ENCODE peak calls at places on chromosome 11, in four cellular contexts. Z is A549, D is bronchial epithelial cell, X is upper lobe of right lung. O is an unnamed sample.

GRCh38 chr11:65352783-65353182 is 1.8 kb upstream of the TIGD3 start:
- DNase-seq in Z (no peak), D (no peak), X (no peak), O (no peak)

GRCh38 chr11:64303109-64304031 is 2.0 kb upstream of the ESRRA start:
- DNase-seq in Z (no peak), D (no peak), X (no peak), O (no peak)

GRCh38 chr11:37560346-37560745 is 962.3 kb upstream of the RAG2 start:
- DNase-seq in Z (no peak), D (peak), X (no peak), O (no peak)

GRCh38 chr11:111718436-111719325 is 47.5 kb downstream of the PPP2R1B start:
- DNase-seq in Z (peak), D (peak), X (no peak), O (no peak)

GRCh38 chr11:119319702-119320592 is 3.0 kb upstream of the MCAM start:
- DNase-seq in Z (no peak), D (no peak), X (no peak), O (no peak)

GRCh38 chr11:120952503-120953229 is 71.2 kb upstream of the TBCEL start:
- DNase-seq in Z (peak), D (peak), X (peak), O (peak)

GRCh38 chr11:30291331-30291730 is 31.6 kb upstream of the ARL14EP start:
- DNase-seq in Z (no peak), D (no peak), X (no peak), O (no peak)

GRCh38 chr11:65112551-65113360 is 1.1 kb downstream of the TM7SF2 start:
- DNase-seq in Z (peak), D (no peak), X (peak), O (peak)

GRCh38 chr11:102727890-102728289 is 3.1 kb upstream of the MMP8 start:
- DNase-seq in Z (no peak), D (peak), X (no peak), O (no peak)

GRCh38 chr11:83464181-83464580 is 178.0 kb upstream of the CCDC90B start:
- DNase-seq in Z (no peak), D (no peak), X (no peak), O (no peak)

GRCh38 chr11:75454987-75455386 is 22.0 kb upstream of the KLHL35 start:
- DNase-seq in Z (no peak), D (no peak), X (no peak), O (peak)

GRCh38 chr11:95222817-95223216 is 8.2 kb downstream of the SESN3 start:
- DNase-seq in Z (no peak), D (no peak), X (no peak), O (no peak)

GRCh38 chr11:8384199-8384821 is 120.6 kb upstream of the LMO1 start:
- DNase-seq in Z (peak), D (peak), X (peak), O (peak)

GRCh38 chr11:74506823-74507222 is 13.3 kb upstream of the LIPT2 start:
- DNase-seq in Z (no peak), D (no peak), X (no peak), O (no peak)

GRCh38 chr11:10503217-10503616 is 37.8 kb downstream of the RNF141 start:
- DNase-seq in Z (no peak), D (no peak), X (no peak), O (no peak)

GRCh38 chr11:22734628-22735345 is 68.4 kb downstream of the GAS2 start:
- DNase-seq in Z (no peak), D (peak), X (no peak), O (no peak)

GRCh38 chr11:116853461-116854073 is 16.1 kb upstream of the APOA1 start:
- DNase-seq in Z (no peak), D (peak), X (no peak), O (no peak)

GRCh38 chr11:115606223-115607220 is 102.3 kb upstream of the CADM1 start:
- DNase-seq in Z (no peak), D (no peak), X (no peak), O (no peak)

GRCh38 chr11:1402776-1403620 is 13.3 kb downstream of the BRSK2 start:
- DNase-seq in Z (no peak), D (no peak), X (no peak), O (no peak)

GRCh38 chr11:27886765-27887328 is 186.6 kb upstream of the BDNF start:
- DNase-seq in Z (no peak), D (peak), X (no peak), O (no peak)

GRCh38 chr11:10742460-10743208 is 8.4 kb upstream of the CTR9 start:
- DNase-seq in Z (no peak), D (peak), X (no peak), O (no peak)

GRCh38 chr11:126410649-126411048 is 55.2 kb downstream of the ST3GAL4 start:
- DNase-seq in Z (no peak), D (no peak), X (no peak), O (no peak)

GRCh38 chr11:108620958-108621772 is 27.6 kb upstream of the EXPH5 start:
- DNase-seq in Z (peak), D (peak), X (no peak), O (no peak)

GRCh38 chr11:83241291-83241946 is 44.7 kb downstream of the CCDC90B start:
- DNase-seq in Z (peak), D (peak), X (no peak), O (no peak)

GRCh38 chr11:125773516-125773915 is 5.1 kb downstream of the PATE2 start:
- DNase-seq in Z (no peak), D (no peak), X (no peak), O (no peak)

GRCh38 chr11:12818333-12819015 is 144.3 kb downstream of the TEAD1 start:
- DNase-seq in Z (no peak), D (peak), X (no peak), O (no peak)

GRCh38 chr11:64438986-64439771 is 80.2 kb downstream of the RPS6KA4 start:
- DNase-seq in Z (no peak), D (peak), X (peak), O (no peak)

GRCh38 chr11:57361926-57362325 is 19.0 kb downstream of the PRG3 start:
- DNase-seq in Z (no peak), D (no peak), X (no peak), O (no peak)

GRCh38 chr11:32510039-32510438 is 73.6 kb upstream of the EIF3M start:
- DNase-seq in Z (no peak), D (no peak), X (no peak), O (no peak)

GRCh38 chr11:10612217-10612862 is 43.9 kb upstream of the LYVE1 start:
- DNase-seq in Z (no peak), D (no peak), X (no peak), O (no peak)

GRCh38 chr11:35083181-35084061 is 55.5 kb upstream of the CD44 start:
- DNase-seq in Z (peak), D (peak), X (peak), O (peak)

GRCh38 chr11:67033661-67034166 is 10.8 kb downstream of the SYT12 start:
- DNase-seq in Z (no peak), D (peak), X (no peak), O (no peak)

GRCh38 chr11:66219846-66220565 is 48.4 kb upstream of the RAB1B start:
- DNase-seq in Z (no peak), D (no peak), X (peak), O (no peak)

GRCh38 chr11:3859373-3859881 is 4.0 kb downstream of the STIM1 start:
- DNase-seq in Z (no peak), D (no peak), X (no peak), O (no peak)